ENCODE peak calls at places on chromosomes 4 and X, in five cellular contexts. B, Z, Y, U and A are unnamed samples.

GRCh38 chr4:138981930-138982390 is 33.6 kb upstream of the NOCT start:
- DNase-seq in B (no peak), Z (no peak), Y (no peak), U (peak), A (no peak)

GRCh38 chr4:150348079-150348478 is 233.9 kb upstream of the MAB21L2 start:
- DNase-seq in B (no peak), Z (no peak), Y (no peak), U (peak), A (no peak)

GRCh38 chrX:37776283-37776986 is 3.4 kb upstream of the CYBB start:
- DNase-seq in B (no peak), Z (no peak), Y (no peak), U (no peak), A (no peak)

GRCh38 chr4:24793219-24794005 is 2.0 kb upstream of the SOD3 start:
- DNase-seq in B (no peak), Z (no peak), Y (no peak), U (no peak), A (no peak)

GRCh38 chrX:10983526-10983925 is 127.6 kb upstream of the HCCS start:
- DNase-seq in B (no peak), Z (no peak), Y (no peak), U (no peak), A (no peak)

GRCh38 chr4:4355302-4355701 is 31.6 kb upstream of the NSG1 start:
- DNase-seq in B (no peak), Z (no peak), Y (no peak), U (no peak), A (no peak)

GRCh38 chrX:16687514-16687913 is 25.0 kb downstream of the CTPS2 start:
- DNase-seq in B (no peak), Z (no peak), Y (no peak), U (no peak), A (no peak)

GRCh38 chr4:55509272-55509671 is 37.4 kb downstream of the CLOCK start:
- DNase-seq in B (no peak), Z (no peak), Y (no peak), U (peak), A (no peak)

GRCh38 chr4:183098080-183098722 is 856 bp upstream of the WWC2 start:
- DNase-seq in B (no peak), Z (peak), Y (peak), U (peak), A (peak)

GRCh38 chr4:28015996-28016395 is 1155.4 kb downstream of the STIM2 start:
- DNase-seq in B (no peak), Z (no peak), Y (no peak), U (no peak), A (no peak)

GRCh38 chr4:1209821-1210220 is 37.4 kb upstream of the SPON2 start:
- DNase-seq in B (peak), Z (no peak), Y (peak), U (peak), A (no peak)

GRCh38 chr4:86184216-86184915 is 175.5 kb downstream of the MAPK10 start:
- DNase-seq in B (no peak), Z (no peak), Y (no peak), U (peak), A (no peak)

GRCh38 chrX:71493111-71493613 is 39.7 kb upstream of the OGT start:
- DNase-seq in B (no peak), Z (no peak), Y (peak), U (no peak), A (no peak)

GRCh38 chr4:83771113-83771705 is 235.3 kb downstream of the GPAT3 start:
- DNase-seq in B (no peak), Z (no peak), Y (peak), U (peak), A (peak)

GRCh38 chr4:177292171-177292570 is 17.5 kb upstream of the NEIL3 start:
- DNase-seq in B (no peak), Z (no peak), Y (no peak), U (no peak), A (no peak)

GRCh38 chr4:73343432-73343831 is 60.7 kb upstream of the ALB start:
- DNase-seq in B (no peak), Z (no peak), Y (no peak), U (no peak), A (no peak)

GRCh38 chrX:103309860-103310591 is 764 bp downstream of the BEX2 start:
- DNase-seq in B (no peak), Z (no peak), Y (no peak), U (no peak), A (no peak)

GRCh38 chrX:106707771-106708454 is 18.6 kb upstream of the RNF128 start:
- DNase-seq in B (no peak), Z (no peak), Y (no peak), U (peak), A (no peak)

GRCh38 chr4:102390438-102390837 is 45.2 kb upstream of the SLC39A8 start:
- DNase-seq in B (no peak), Z (no peak), Y (no peak), U (peak), A (peak)

GRCh38 chr4:2330119-2331042 is 68.5 kb upstream of the MXD4 start:
- DNase-seq in B (no peak), Z (no peak), Y (no peak), U (peak), A (no peak)
- TF ChIP-seq CTCF in B (peak), Z (no peak), Y (no peak), U (peak), A (no peak)

GRCh38 chr4:56668267-56668666 is 12.8 kb downstream of the HOPX start:
- DNase-seq in B (no peak), Z (no peak), Y (no peak), U (no peak), A (no peak)
- TF ChIP-seq CTCF in B (peak), Z (no peak), Y (peak), U (peak), A (peak)

GRCh38 chrX:68114573-68115199 is 318.6 kb downstream of the OPHN1 start:
- DNase-seq in B (no peak), Z (no peak), Y (no peak), U (peak), A (no peak)

GRCh38 chrX:68109162-68109561 is 324.1 kb downstream of the OPHN1 start:
- DNase-seq in B (no peak), Z (no peak), Y (no peak), U (no peak), A (no peak)

GRCh38 chrX:68112321-68112720 is 321.0 kb downstream of the OPHN1 start:
- DNase-seq in B (no peak), Z (no peak), Y (no peak), U (peak), A (no peak)

DNA sequence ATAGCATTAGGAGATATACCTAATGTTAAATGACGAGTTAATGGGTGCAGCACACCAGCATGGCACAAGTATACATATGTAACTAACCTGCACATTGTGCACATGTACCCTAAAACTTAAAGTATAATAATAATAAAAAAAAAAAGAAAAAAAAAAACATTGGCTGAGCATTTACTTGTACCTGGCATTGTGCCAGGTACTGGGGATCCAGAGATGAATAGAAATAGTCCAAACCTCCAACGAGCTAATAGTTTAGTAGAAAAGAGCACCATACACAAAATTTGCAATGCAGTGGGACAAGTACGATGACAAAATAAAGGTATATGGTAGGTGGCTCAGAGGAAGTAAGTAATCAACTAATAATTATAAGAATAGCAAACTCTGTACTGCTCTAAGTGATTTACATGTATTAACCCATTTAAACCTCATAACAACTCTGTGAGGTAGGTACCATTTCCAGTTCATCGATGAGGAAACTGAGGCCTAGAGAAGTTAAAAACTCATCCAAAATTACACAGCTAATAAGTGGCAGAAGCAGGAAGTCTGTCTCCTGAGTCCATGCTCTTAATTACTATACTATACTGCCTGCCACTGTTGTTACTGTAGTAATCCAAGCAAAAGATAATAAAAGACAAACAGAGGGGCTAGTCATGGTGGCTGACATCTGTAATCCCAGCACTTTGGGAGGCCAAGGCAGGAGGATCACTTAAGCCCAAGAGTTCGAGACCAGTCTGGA is 319.3 kb downstream of the OPHN1 start:
- DNase-seq in B (no peak), Z (no peak), Y (no peak), U (no peak), A (no peak)
- TF ChIP-seq CTCF in B (no peak), Z (no peak), Y (no peak), U (no peak), A (no peak)

DNA sequence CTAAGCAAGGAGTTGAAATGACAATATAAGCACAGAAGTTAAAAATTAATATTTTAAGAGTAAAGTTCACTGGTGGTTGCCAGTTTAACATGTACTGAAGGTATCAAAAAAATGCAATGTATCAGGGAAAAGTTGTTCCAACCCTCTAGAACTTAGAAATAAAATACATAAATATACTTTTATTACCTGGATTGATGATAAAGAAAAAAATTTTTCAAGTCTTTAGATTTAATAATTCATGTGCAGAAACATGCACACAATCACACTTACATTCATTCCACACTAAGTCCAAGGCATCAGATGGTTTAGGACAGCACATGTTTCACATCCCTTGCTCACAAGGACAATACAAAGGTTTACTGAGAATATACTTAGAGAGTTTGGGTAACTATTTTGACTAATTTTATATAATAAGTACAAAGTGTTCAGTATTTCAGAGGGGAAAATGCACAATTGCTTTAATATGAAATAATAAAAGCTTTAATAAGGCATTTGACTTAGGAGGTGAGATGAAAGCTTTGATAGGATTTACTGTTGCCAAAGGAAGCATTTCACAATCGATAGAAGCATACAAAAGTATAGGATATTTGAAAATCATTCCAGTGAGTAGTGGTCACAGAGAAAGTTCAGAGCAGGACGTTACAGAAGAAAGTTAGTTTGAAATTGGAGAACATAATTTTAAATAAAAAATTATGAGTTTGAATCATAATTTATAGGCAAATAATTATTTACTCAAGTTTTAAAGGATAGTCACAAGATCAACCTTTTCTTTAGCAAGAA is 392 bp upstream of the UGT2A3 start:
- DNase-seq in B (no peak), Z (no peak), Y (no peak), U (no peak), A (no peak)
- TF ChIP-seq CTCF in B (no peak), Z (no peak), Y (no peak), U (no peak), A (no peak)

GRCh38 chrX:41734530-41734929 is 10.5 kb downstream of the GPR82 start:
- DNase-seq in B (no peak), Z (no peak), Y (no peak), U (no peak), A (no peak)
- TF ChIP-seq CTCF in B (peak), Z (no peak), Y (peak), U (peak), A (peak)

GRCh38 chr4:121696641-121697461 is at the start of gene ANXA5:
- DNase-seq in B (peak), Z (peak), Y (peak), U (peak), A (peak)
- TF ChIP-seq CTCF in B (peak), Z (no peak), Y (no peak), U (peak), A (peak)

GRCh38 chrX:38871129-38872029 is 70.1 kb downstream of the MID1IP1 start:
- DNase-seq in B (no peak), Z (no peak), Y (no peak), U (no peak), A (no peak)
- TF ChIP-seq CTCF in B (no peak), Z (no peak), Y (no peak), U (no peak), A (no peak)

DNA sequence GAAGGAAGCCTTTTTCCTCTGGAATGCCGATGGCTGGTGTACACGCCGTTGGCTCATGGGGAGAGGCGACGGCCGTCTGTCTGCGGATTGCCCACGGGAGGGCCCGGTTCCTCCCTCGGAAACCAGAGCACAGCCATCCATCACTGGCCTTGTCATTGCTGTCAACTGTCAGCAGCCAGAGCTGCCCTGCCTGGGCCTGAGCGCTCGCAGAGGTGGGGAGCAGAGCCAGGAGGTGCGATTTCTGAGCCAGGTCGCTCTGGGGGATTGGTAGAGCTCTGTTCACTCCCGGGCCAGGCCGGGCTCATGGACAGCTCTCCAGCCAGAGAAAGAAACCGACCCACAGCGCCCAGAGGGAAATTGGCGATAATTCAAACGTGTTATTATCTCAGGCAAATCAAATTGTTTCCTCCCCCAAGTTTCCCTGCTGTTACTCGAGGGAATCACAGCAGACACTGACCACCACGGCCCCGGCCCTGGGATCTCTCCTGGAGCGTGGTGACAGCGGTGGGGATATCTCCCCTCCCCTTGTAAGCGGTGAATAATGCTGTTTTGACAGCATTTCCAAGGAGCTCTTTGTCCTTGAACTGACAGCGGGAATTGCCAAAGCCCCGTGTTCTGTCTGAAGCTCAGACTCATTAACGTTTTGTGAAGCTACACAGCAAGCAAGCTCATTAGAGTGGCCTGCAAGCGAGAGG is 221.0 kb upstream of the PSAPL1 start:
- DNase-seq in B (peak), Z (no peak), Y (peak), U (peak), A (no peak)
- TF ChIP-seq CTCF in B (no peak), Z (no peak), Y (no peak), U (no peak), A (no peak)